ENCODE peak calls at places on chromosomes 12 and 14, in four cellular contexts. O is K562, L is GM12878, K is HepG2. C is an unnamed sample.

GRCh38 chr12:19036673-19037357 is 92.7 kb upstream of the PLEKHA5 start:
- DNase-seq in K (no peak), O (no peak), L (no peak), C (no peak)

GRCh38 chr14:63361790-63362189 is 43.1 kb upstream of the GPHB5 start:
- DNase-seq in K (no peak), O (no peak), L (no peak), C (no peak)

GRCh38 chr14:88995437-88996198 is 171.2 kb downstream of the TTC8 start:
- DNase-seq in L (no peak), O (no peak), K (no peak), C (no peak)

GRCh38 chr14:94612174-94612573 is at the start of gene SERPINA3:
- DNase-seq in L (no peak), O (no peak), K (peak), C (no peak)

GRCh38 chr12:126492181-126492580 is 1426.9 kb downstream of the AACS start:
- DNase-seq in O (no peak), K (no peak), L (no peak), C (no peak)

GRCh38 chr14:89702151-89702936 is 252.2 kb downstream of the EFCAB11 start:
- DNase-seq in K (no peak), L (no peak), O (no peak), C (no peak)

GRCh38 chr12:54759751-54760150 is 94.6 kb upstream of the MUCL1 start:
- DNase-seq in L (peak), K (peak), O (peak), C (peak)

GRCh38 chr12:132161046-132161781 is 17.0 kb downstream of the NOC4L start:
- DNase-seq in O (no peak), L (no peak), K (no peak), C (no peak)

GRCh38 chr12:109731231-109731731 is 17.7 kb downstream of the FAM222A start:
- DNase-seq in O (no peak), K (no peak), L (no peak), C (peak)

GRCh38 chr12:132389066-132389465 is 59.7 kb upstream of the GALNT9 start:
- DNase-seq in O (no peak), L (no peak), K (no peak), C (no peak)

GRCh38 chr12:84785281-84785680 is 127.3 kb downstream of the SLC6A15 start:
- DNase-seq in O (no peak), K (no peak), L (no peak), C (no peak)

GRCh38 chr12:47193066-47193465 is 113.3 kb upstream of the AMIGO2 start:
- DNase-seq in K (no peak), O (no peak), L (no peak), C (no peak)

GRCh38 chr12:106106129-106106566 is 32.6 kb downstream of the NUAK1 start:
- DNase-seq in O (no peak), L (no peak), K (no peak), C (no peak)

GRCh38 chr12:22990501-22990900 is 365.5 kb downstream of the ETNK1 start:
- DNase-seq in L (no peak), K (no peak), O (no peak), C (no peak)

GRCh38 chr14:45785240-45785639 is 532.2 kb upstream of the MIS18BP1 start:
- DNase-seq in O (no peak), L (no peak), K (no peak), C (no peak)

GRCh38 chr14:48725001-48725734 is 861.0 kb downstream of the RPS29 start:
- DNase-seq in O (no peak), L (no peak), K (no peak), C (no peak)

GRCh38 chr12:118874698-118875548 is 106.4 kb upstream of the SRRM4 start:
- DNase-seq in O (peak), L (no peak), K (no peak), C (peak)

GRCh38 chr14:37384870-37385596 is 187.3 kb downstream of the MIPOL1 start:
- DNase-seq in L (no peak), K (peak), O (no peak), C (no peak)

GRCh38 chr12:18400186-18400585 is 138.9 kb downstream of the PIK3C2G start:
- DNase-seq in L (no peak), K (no peak), O (no peak), C (no peak)

GRCh38 chr12:118544569-118544968 is 168.2 kb downstream of the SUDS3 start:
- DNase-seq in O (peak), K (peak), L (no peak), C (no peak)

GRCh38 chr14:22977684-22978486 is 4.5 kb downstream of the AJUBA start:
- DNase-seq in L (no peak), O (no peak), K (peak), C (peak)

GRCh38 chr12:79689477-79690155 is 1.1 kb downstream of the PAWR start:
- DNase-seq in L (no peak), K (peak), O (no peak), C (peak)

GRCh38 chr12:5166976-5167375 is 123.3 kb downstream of the KCNA5 start:
- DNase-seq in L (no peak), O (no peak), K (no peak), C (no peak)

GRCh38 chr12:23767834-23768233 is 181.6 kb downstream of the SOX5 start:
- DNase-seq in L (no peak), K (no peak), O (no peak), C (no peak)

GRCh38 chr14:32702571-32702970 is 236.1 kb upstream of the NPAS3 start:
- DNase-seq in L (no peak), O (no peak), K (no peak), C (peak)

GRCh38 chr12:3149505-3150307 is 72.5 kb downstream of the TSPAN9 start:
- DNase-seq in L (no peak), K (no peak), O (no peak), C (no peak)

GRCh38 chr12:20596036-20596435 is 99.1 kb upstream of the SLCO1C1 start:
- DNase-seq in K (no peak), L (no peak), O (no peak), C (no peak)
- TF ChIP-seq CBFB in K (no peak), L (no peak), O (no peak), C (no peak)

DNA sequence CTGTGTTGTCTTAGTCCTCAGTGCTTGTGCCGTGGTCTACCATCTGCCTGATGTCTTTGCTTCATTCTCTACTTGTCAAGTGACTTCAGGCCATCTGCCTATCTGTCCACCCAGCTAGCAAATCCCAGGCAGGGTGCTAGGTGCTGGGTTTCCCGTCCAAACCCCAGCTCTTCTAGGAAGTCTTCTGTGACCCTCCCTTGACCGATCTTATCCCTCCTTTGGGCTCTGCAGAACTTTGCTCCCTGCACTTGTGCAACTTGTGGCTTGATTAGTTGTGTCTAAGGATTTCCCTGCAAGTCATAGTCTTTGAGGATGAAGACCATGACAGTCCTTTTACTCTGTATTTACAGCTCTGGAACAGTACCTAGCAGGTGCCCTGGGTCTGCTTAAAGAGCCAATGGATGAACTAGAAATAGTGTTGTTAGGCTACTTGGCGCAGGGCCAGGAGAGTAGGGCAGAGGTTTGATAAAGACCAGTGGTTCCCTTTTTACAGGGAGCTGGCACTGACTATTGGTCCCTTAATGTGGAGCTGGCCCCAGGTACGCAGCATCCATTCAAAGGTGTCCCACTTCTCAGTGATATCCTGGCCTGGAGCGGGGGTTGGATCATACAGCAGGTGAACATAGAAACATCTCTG is 60.1 kb downstream of the ADCK1 start:
- DNase-seq in K (no peak), O (peak), L (no peak), C (no peak)
- TF ChIP-seq CBFB in K (no peak), O (no peak), L (no peak), C (no peak)

GRCh38 chr14:102341566-102341965 is 21.1 kb downstream of the CINP start:
- DNase-seq in L (no peak), K (no peak), O (no peak), C (no peak)
- TF ChIP-seq CBFB in L (no peak), K (no peak), O (no peak), C (no peak)

DNA sequence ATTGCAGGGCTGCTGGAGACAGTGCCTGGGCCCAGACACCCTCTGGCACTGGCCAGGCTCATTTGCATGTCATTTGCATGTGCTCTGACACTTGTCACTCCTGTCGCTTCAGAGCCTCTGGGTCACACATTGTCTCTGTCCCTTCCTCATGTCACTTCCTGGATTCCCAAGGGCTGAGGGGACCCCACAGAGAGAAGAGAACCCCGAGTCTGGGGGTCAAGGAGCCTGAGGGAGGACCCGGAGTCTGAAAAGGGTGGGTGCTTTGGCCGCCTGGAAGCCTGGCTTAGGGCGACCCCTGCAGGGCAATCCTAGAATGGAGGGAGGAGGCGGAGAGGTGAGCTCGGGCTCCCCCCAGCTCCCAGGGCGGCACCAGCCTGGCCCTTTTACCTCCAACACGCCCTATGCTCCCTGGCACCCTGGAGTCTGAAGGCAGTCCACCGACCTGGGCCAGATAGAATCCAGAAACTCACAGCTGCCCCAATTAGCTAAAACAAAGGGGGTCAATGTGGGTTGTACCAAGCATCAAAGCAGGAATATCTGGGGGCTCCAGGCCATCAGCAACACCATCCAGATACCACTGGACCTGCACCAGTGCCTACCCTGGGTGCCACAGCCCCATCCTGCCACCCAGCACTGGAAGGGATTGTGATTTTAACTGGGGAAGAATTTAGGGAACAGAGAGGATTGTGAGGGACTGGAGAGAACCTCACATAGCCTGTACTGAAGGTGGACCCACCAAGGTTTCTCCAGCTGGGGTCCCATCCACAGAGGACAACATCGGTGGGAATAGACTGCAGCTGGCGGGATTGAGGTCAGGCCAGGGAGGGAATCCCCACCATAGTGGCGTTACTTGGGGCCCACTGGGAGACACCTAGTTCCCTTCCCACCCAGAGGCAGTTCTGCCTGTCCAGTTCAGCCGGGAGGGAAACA is 21.8 kb upstream of the KRT78 start:
- DNase-seq in L (no peak), O (peak), K (peak), C (peak)
- TF ChIP-seq CBFB in L (no peak), O (no peak), K (no peak), C (no peak)

DNA sequence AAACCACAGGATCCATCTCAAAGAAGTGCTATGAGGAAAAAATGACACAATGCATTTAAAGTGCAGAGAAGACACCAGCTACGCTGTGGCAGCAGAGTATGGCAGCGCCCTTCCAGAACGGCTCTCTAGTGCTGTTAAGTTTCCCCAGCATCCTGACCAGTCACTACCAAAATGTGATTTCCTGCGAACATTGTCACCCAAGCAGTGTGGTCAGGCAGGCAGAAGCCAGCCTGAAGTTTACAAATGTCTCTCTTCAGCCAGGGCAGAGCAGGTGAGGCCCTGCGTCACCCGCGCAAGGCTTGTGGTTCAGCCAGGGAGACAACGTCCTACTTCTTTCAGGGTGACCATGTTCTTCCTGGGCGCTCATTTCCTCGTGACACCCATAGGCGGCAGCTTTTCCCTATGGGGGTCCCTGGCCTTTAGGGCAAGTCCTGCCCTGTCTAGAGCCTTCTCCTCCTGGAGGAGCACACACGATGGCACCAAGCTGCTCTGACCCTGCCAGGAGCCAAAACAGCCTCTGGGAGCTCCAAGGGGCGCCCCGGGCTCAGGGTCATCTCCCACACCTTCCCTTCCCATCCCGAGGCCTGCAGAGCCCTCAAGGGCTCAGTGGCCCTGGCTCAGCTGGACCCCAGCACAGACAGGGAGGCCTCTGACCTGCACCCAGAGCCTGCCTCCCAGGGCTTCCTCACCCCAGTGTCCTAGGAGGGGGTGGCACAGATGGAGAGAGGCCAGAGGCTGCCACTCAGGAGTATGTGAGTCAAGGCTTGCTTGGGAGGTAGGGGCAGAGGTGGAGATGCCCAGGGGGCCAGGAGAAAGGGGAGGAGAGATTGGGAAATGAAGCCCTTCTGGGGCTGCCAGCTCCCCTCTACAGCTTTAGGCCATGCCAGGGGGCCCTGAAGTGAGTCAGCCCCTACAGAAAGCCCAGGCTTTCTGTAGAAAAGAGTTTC is 41.9 kb downstream of the PSMA6 start:
- DNase-seq in L (no peak), O (peak), K (peak), C (no peak)
- TF ChIP-seq CBFB in L (no peak), O (no peak), K (peak), C (no peak)

DNA sequence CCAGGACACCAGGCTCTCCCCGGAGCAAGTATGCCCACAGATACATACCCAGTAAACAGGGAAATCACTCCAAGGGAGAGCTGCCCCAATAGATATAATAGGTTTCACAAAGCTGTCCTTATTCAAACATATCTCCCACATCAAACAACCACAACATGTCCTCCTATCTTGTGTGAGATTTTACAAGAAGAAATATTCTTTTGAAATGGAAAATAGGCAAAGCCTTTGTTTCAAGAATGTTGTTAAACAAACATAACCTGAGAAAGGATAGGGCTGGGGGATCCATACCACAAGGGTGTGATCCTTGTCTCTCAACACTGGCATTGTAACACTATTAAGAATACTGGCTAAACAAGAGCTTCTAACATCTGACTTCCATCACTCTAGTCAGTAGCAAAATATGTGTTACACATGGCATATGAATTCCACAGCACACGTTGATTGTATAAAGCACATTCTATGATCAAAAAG is 32.9 kb downstream of the LGR5 start:
- DNase-seq in K (peak), L (no peak), O (no peak), C (no peak)
- TF ChIP-seq CBFB in K (no peak), L (no peak), O (no peak), C (no peak)

GRCh38 chr14:102901633-102902032 is 20.8 kb upstream of the AMN start:
- DNase-seq in O (no peak), L (peak), K (no peak), C (no peak)
- TF ChIP-seq CBFB in O (no peak), L (peak), K (no peak), C (no peak)

GRCh38 chr12:58413794-58414193 is 472.4 kb downstream of the ATP23 start:
- DNase-seq in K (no peak), L (no peak), O (no peak), C (no peak)
- TF ChIP-seq CBFB in K (no peak), L (no peak), O (no peak), C (no peak)

C was measured in WTC11.